ENCODE peak calls at places on chromosomes 12 and 14, in seven cellular contexts. U is H1, N is H9, J is neuronal stem cell, D is mesendoderm, X is IMR-90, G is mesenchymal stem cell. P is an unnamed sample.

GRCh38 chr12:108312885-108313203 is 26.3 kb downstream of the CMKLR1 start:
- DNase-seq in U (no peak), N (no peak), J (no peak), D (no peak), X (no peak), G (no peak), P (no peak)

GRCh38 chr12:65663648-65664047 is 160.6 kb upstream of the HMGA2 start:
- DNase-seq in U (no peak), N (no peak), J (no peak), D (no peak), X (peak; percentile 64), G (peak; percentile 36), P (no peak)

GRCh38 chr12:120702629-120703028 is 7.6 kb upstream of the UNC119B start:
- DNase-seq in U (no peak), N (no peak), J (no peak), D (no peak), X (no peak), G (no peak), P (no peak)

GRCh38 chr12:45409966-45410365 is 194.1 kb downstream of the ANO6 start:
- DNase-seq in U (no peak), N (no peak), J (no peak), D (no peak), X (peak; percentile 93), G (no peak), P (peak; percentile 20)

GRCh38 chr14:88326352-88327103 is 3.5 kb upstream of the KCNK10 start:
- DNase-seq in U (peak; percentile 68), N (peak; percentile 47), J (no peak), D (peak; percentile 23), X (no peak), G (no peak), P (no peak)

GRCh38 chr12:96462571-96463280 is 26.7 kb upstream of the CFAP54 start:
- DNase-seq in U (no peak), N (no peak), J (no peak), D (no peak), X (no peak), G (no peak), P (no peak)

GRCh38 chr12:462936-463705 is 3.4 kb downstream of the B4GALNT3 start:
- DNase-seq in U (no peak), N (no peak), J (no peak), D (no peak), X (no peak), G (no peak), P (no peak)

GRCh38 chr12:29644536-29645162 is 139.1 kb downstream of the TMTC1 start:
- DNase-seq in U (no peak), N (no peak), J (no peak), D (peak; percentile 14), X (no peak), G (no peak), P (no peak)

GRCh38 chr12:13369496-13369895 is 173.0 kb downstream of the EMP1 start:
- DNase-seq in U (peak; percentile 7), N (no peak), J (no peak), D (no peak), X (no peak), G (no peak), P (no peak)

GRCh38 chr12:99111600-99111999 is 466.5 kb downstream of the APAF1 start:
- DNase-seq in U (no peak), N (no peak), J (no peak), D (peak; percentile 42), X (no peak), G (no peak), P (no peak)

GRCh38 chr14:38856798-38857197 is 246.2 kb downstream of the SEC23A start:
- DNase-seq in U (no peak), N (no peak), J (no peak), D (no peak), X (no peak), G (no peak), P (no peak)

GRCh38 chr14:38860530-38860929 is 242.5 kb downstream of the SEC23A start:
- DNase-seq in U (no peak), N (no peak), J (no peak), D (no peak), X (no peak), G (no peak), P (no peak)

GRCh38 chr14:38866461-38866860 is 236.6 kb downstream of the SEC23A start:
- DNase-seq in U (no peak), N (no peak), J (no peak), D (no peak), X (no peak), G (peak; percentile 6), P (no peak)

GRCh38 chr14:38867561-38868150 is 235.4 kb downstream of the SEC23A start:
- DNase-seq in U (peak; percentile 81), N (peak; percentile 78), J (peak; percentile 84), D (peak; percentile 88), X (peak; percentile 79), G (peak; percentile 83), P (peak; percentile 72)

DNA sequence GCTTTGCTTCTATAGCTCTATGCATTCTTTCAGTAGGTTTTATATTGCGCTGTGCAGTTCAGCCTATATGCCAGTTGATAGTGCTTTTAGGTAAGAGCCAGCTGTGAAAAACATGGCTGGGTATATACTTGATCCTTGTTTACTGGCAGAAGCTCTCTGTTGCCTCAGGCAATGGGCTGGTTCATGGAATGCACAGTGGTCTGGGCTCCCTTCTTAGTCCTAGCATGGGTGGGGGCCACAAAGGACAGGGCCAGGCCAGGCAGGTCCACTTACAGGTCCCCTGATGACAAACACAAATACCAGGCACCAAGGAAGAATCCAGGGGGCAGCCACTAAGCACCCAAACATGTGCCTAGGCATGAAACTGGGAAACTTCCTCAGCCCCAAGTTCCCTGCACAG is 240.7 kb downstream of the SEC23A start:
- DNase-seq in U (no peak), N (no peak), J (no peak), D (no peak), X (no peak), G (no peak), P (no peak)
- H2AK5ac ChIP-seq in U (no peak overlapping the region), N (no peak overlapping the region), J (no peak overlapping the region), D (no peak overlapping the region), X (no peak overlapping the region), G (no peak overlapping the region), P (no peak overlapping the region)

GRCh38 chr14:76412501-76412900 is 36.6 kb downstream of the ESRRB start:
- DNase-seq in U (no peak), N (no peak), J (no peak), D (no peak), X (no peak), G (no peak), P (no peak)

GRCh38 chr14:76413962-76414665 is 38.2 kb downstream of the ESRRB start:
- DNase-seq in U (no peak), N (peak; percentile 52), J (peak; percentile 14), D (no peak), X (no peak), G (no peak), P (no peak)

GRCh38 chr14:76407449-76408150 is 31.7 kb downstream of the ESRRB start:
- DNase-seq in U (no peak), N (no peak), J (no peak), D (no peak), X (no peak), G (no peak), P (no peak)

GRCh38 chr14:76408877-76409276 is 32.9 kb downstream of the ESRRB start:
- DNase-seq in U (no peak), N (no peak), J (no peak), D (no peak), X (no peak), G (no peak), P (peak; percentile 24)

DNA sequence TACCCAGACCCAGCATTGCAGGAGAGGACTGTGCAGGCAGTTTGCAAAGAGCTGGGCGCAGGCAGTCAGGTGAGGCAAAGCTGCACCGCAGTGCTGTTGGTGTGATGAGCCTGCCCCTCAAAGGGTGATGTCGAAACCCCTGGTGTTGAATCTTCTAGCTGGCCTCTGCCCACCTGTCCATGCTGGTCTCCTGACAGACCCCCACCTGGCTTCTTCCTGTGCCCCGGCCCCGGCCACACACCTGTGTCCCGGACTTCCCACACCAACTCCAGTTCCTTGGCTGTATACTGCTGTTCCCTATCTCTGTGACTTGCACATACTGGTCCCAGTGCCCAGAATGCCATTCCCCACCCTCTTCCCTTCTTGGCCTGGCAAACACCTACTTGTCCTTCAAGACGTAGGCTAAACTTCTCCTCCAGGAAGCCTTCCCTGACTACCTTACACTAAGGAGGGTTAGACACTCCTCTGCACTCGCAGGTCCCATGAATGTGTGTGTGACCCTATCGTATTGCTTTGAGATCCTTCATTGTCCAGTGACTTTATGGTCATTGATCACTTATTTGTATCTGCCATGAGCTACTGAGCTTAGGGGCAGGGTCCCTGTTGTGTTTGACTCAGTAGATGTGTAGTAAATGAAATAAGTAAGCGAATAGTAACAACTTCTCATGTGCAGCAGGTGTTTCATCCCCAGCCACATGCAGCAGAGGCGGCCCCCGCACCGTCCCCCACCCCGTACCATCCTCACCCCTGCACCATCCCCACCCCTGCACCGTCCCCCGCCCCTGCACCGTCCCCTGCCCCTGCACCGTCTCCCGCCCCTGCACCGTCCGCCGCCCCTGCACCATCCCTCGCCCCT is 37.4 kb downstream of the ESRRB start:
- DNase-seq in U (no peak), N (no peak), J (no peak), D (no peak), X (no peak), G (no peak), P (no peak)
- H3K4me2 ChIP-seq in U (peak overlapping the region; percentile 48), N (peak overlapping the region; percentile 28), J (peak overlapping the region; percentile 13), D (no peak overlapping the region), X (no peak overlapping the region), G (no peak overlapping the region), P (no peak overlapping the region)

GRCh38 chr12:42707312-42707711 is 117.8 kb upstream of the PRICKLE1 start:
- DNase-seq in U (no peak), N (no peak), J (no peak), D (no peak), X (no peak), G (no peak), P (no peak)
- H2AK5ac ChIP-seq in U (no peak overlapping the region), N (no peak overlapping the region), J (no peak overlapping the region), D (no peak overlapping the region), X (peak overlapping the region; percentile 20), G (no peak overlapping the region), P (no peak overlapping the region)

GRCh38 chr12:6386038-6386437 is 2.1 kb downstream of the LTBR start:
- DNase-seq in U (no peak), N (peak; percentile 26), J (no peak), D (no peak), X (no peak), G (no peak), P (no peak)

GRCh38 chr12:6384499-6385436 is 806 bp downstream of the LTBR start:
- DNase-seq in U (no peak), N (peak; percentile 43), J (no peak), D (no peak), X (no peak), G (no peak), P (no peak)

GRCh38 chr12:6387541-6387940 is 3.6 kb downstream of the LTBR start:
- DNase-seq in U (no peak), N (peak; percentile 34), J (no peak), D (no peak), X (no peak), G (no peak), P (no peak)

GRCh38 chr12:6383572-6384498 is at the start of gene LTBR:
- DNase-seq in U (peak; percentile 85), N (peak; percentile 82), J (no peak), D (peak; percentile 91), X (peak; percentile 90), G (peak; percentile 95), P (peak; percentile 96)

DNA sequence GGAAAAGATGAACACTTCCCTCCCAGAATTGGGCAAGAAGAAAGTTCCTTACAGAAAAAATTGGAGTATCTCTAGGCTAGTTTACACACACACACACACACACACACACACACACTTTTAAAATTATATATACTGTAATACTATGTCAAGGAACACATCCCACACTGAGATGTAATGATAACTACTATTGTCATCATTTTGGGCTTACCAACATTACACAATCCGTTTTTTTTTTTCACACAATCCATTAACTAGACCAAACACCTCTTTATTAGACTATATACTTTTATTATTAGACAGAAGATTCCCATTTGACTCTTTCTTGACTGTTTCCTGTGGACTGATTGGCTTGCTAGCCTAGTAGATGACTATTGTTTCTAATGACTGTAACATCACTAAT is 2.6 kb downstream of the LTBR start:
- DNase-seq in U (no peak), N (no peak), J (no peak), D (no peak), X (no peak), G (peak; percentile 43), P (no peak)
- H3K4me2 ChIP-seq in U (no peak overlapping the region), N (no peak overlapping the region), J (no peak overlapping the region), D (no peak overlapping the region), X (no peak overlapping the region), G (no peak overlapping the region), P (no peak overlapping the region)